ENCODE peak calls at places on chromosomes 11 and 22, in four cellular contexts. X, Y, N and S are unnamed samples.
A peak's percentile ranks its signal among the peaks of the same experiment; 100 is the strongest.

GRCh38 chr11:118922745-118923627 is 2.7 kb downstream of the BCL9L start:
- DNase-seq in Y (peak; percentile 68), N (no peak), X (no peak), S (no peak)

GRCh38 chr22:29944339-29944738 is 61.4 kb downstream of the MTMR3 start:
- DNase-seq in N (no peak), Y (no peak), X (no peak), S (no peak)

GRCh38 chr11:96113100-96113710 is 189.3 kb upstream of the MTMR2 start:
- DNase-seq in X (no peak), N (no peak), Y (no peak), S (no peak)

GRCh38 chr11:97033178-97033577 is 643.4 kb downstream of the JRKL start:
- DNase-seq in X (no peak), N (no peak), Y (no peak), S (no peak)

GRCh38 chr11:102468636-102469195 is 16.2 kb upstream of the TMEM123 start:
- DNase-seq in X (no peak), Y (no peak), N (no peak), S (no peak)

GRCh38 chr22:40271440-40271839 is 74.9 kb upstream of the ADSL start:
- DNase-seq in X (no peak), N (no peak), Y (no peak), S (no peak)

GRCh38 chr11:1487091-1487850 is 692 bp upstream of the MOB2 start:
- DNase-seq in N (no peak), Y (no peak), X (no peak), S (no peak)

GRCh38 chr11:122137081-122137793 is 21.2 kb upstream of the BLID start:
- DNase-seq in X (no peak), N (no peak), Y (no peak), S (no peak)

GRCh38 chr11:1198766-1199688 is 23.8 kb upstream of the MUC5B start:
- DNase-seq in Y (peak; percentile 53), X (no peak), N (no peak), S (no peak)

GRCh38 chr22:50699001-50699753 is 26.6 kb downstream of the SHANK3 start:
- DNase-seq in X (no peak), Y (no peak), N (no peak), S (no peak)

GRCh38 chr11:35362571-35362980 is 56.8 kb downstream of the SLC1A2 start:
- DNase-seq in Y (no peak), X (no peak), N (no peak), S (peak; percentile 33)
- TF ChIP-seq CTCF in Y (no peak), X (no peak), N (no peak), S (peak; percentile 28)

DNA sequence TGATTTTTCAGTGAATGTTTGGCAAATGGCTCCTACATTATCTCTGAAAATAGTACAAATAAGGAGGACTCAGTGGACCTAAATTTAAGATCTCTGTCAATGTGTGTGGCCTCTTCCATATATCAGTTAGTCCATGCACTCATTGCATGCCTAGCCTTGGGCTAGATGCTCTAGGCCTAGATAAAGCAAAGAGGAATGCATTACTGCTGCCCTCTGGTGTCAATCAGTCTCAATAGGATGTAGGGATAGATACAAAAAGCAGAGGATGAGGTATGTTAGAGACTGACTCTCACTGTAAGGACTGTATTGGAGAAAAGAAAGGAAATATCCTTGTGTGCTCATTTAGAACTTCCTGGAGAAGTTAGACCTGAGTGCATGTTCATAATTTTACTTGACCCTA is 42.0 kb downstream of the MS4A2 start:
- DNase-seq in Y (no peak), X (no peak), N (peak; percentile 24), S (peak; percentile 18)
- TF ChIP-seq CTCF in Y (no peak), X (no peak), N (peak; percentile 38), S (peak; percentile 79)

DNA sequence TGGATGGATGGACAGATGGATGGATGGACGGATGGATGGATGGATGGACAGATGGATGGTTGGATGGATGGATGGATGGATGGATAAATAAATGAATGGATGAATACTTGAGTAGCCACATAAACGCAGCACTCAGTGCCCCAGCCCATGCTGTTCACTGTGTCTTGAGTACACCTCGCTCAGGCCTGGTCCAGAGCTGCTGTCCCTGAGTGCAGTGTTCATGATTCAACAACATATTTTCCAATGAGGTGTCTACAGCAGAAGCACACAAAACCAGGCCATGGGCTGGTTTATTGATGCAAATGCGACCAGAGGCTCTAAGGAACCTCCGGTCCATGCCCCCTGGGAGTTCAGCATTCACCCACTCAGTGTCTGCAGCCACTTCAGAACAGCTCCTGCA is 584.3 kb downstream of the BRD1 start:
- DNase-seq in Y (no peak), N (no peak), X (no peak), S (no peak)
- TF ChIP-seq CTCF in Y (no peak), N (no peak), X (no peak), S (no peak)

DNA sequence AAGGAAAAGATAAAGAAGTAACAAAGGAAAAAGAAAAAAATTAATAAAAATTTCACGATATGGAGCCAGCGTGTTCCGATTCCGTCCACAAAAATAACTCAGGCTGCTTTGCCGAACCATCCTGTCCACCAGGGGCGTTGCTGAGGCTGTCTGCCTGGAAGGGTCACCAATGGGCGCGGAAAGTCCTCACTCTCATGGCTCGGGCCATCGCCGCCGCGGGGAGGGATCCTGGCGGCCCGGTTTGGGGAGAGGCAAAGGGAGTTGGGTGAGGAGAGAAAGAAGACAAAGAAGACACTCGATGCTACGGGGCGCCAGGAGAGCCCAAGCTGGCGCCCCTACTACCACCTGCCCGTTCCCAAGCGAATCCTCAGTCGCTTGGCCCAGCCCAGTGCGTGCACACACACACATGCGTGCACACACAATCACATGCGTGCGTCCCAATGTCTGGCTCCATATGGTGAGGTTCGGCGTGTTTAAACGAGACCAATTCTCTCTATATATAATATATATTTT is 5.6 kb upstream of the PYGM start:
- DNase-seq in N (no peak), Y (peak; percentile 67), X (no peak), S (no peak)
- TF ChIP-seq CTCF in N (no peak), Y (no peak), X (no peak), S (no peak)

GRCh38 chr11:104946907-104947306 is 21.5 kb downstream of the CASP4 start:
- DNase-seq in X (peak; percentile 42), N (peak; percentile 2), Y (no peak), S (peak; percentile 10)
- TF ChIP-seq CTCF in X (peak; percentile 26), N (peak; percentile 23), Y (no peak), S (peak; percentile 53)

GRCh38 chr22:17795661-17796548 is 21.6 kb upstream of the BID start:
- DNase-seq in N (no peak), Y (no peak), X (no peak), S (no peak)
- TF ChIP-seq CTCF in N (no peak), Y (no peak), X (no peak), S (no peak)

DNA sequence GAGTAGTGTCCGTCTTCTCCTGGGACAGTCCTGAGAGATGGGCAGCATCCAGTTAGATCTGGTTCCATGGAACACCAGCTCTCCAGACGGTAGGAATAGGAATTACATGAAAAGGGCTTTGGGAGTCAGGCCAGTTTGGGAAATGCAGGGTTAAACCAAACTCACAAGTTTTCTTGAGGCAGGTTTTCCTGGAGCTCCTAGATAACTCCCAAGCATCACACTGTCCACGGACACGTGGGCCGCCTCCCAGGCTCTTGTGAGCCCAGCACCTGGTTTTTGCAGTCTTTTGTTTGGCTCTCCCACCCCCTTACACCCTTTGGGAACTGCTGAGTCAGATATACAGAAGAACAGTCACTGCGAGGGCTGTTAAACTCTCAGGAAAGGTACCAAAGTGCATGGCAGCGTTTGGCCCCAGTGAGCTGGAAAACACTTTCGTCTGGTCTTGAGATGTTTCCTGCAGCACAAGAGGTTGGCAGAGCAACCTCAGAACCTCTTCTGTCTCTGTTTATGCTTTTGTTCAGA is 90.0 kb downstream of the BCR start:
- DNase-seq in N (no peak), X (no peak), Y (no peak), S (no peak)
- TF ChIP-seq CTCF in N (no peak), X (no peak), Y (no peak), S (no peak)